ENCODE peak calls at places on chromosomes 3 and 15, in nine cellular contexts. H is DMS153; N is NCI-H2029; X is transverse colon; K is LHCN-M2; I is retinal pigment epithelial cell; P is CD8-positive, alpha-beta memory T cell; A is AG09309; J is endothelial cell of umbilical vein. W is an unnamed sample.

GRCh38 chr3:49916686-49917085 is 12.9 kb downstream of the MON1A start:
- DNase-seq in H (no peak), N (no peak), X (no peak), K (peak; percentile 38), I (no peak), P (no peak), A (peak; percentile 59), J (no peak), W (no peak)

GRCh38 chr3:81666502-81667121 is 94.8 kb downstream of the GBE1 start:
- DNase-seq in H (no peak), N (no peak), X (no peak), K (peak; percentile 36), I (no peak), P (no peak), A (peak; percentile 1), J (peak; percentile 60), W (no peak)

GRCh38 chr3:2334921-2335320 is 236.3 kb downstream of the CNTN4 start:
- DNase-seq in H (no peak), N (no peak), X (no peak), K (no peak), I (no peak), P (no peak), A (no peak), J (no peak), W (no peak)

GRCh38 chr15:36643551-36643950 is 64.1 kb downstream of the CDIN1 start:
- DNase-seq in H (no peak), N (no peak), X (no peak), K (peak; percentile 3), I (no peak), P (no peak), A (no peak), J (no peak), W (no peak)

GRCh38 chr15:74317820-74318375 is 49.5 kb downstream of the CYP11A1 start:
- DNase-seq in H (peak; percentile 69), N (no peak), X (peak; percentile 43), K (peak; percentile 93), I (no peak), P (no peak), A (peak; percentile 62), J (no peak), W (no peak)

GRCh38 chr3:9352917-9353823 is 9.7 kb upstream of the THUMPD3 start:
- DNase-seq in H (peak; percentile 47), N (peak; percentile 77), X (peak; percentile 78), K (peak; percentile 66), I (no peak), P (peak; percentile 69), A (peak; percentile 43), J (peak; percentile 81), W (peak; percentile 46)

GRCh38 chr3:160125188-160125587 is 100.0 kb upstream of the C3orf80 start:
- DNase-seq in H (no peak), N (no peak), X (no peak), K (no peak), I (no peak), P (no peak), A (no peak), J (peak; percentile 87), W (no peak)

GRCh38 chr15:53833134-53833624 is 73.7 kb upstream of the WDR72 start:
- DNase-seq in H (no peak), N (no peak), X (no peak), K (no peak), I (peak; percentile 0), P (no peak), A (no peak), J (no peak), W (no peak)